ENCODE peak calls at places on chromosomes 7 and 10, in four cellular contexts. L is keratinocyte, Y is HFF-Myc, Z is kidney epithelial cell. H is an unnamed sample.

GRCh38 chr10:77889277-77889903 is 37.2 kb downstream of the DLG5 start:
- DNase-seq in L (no peak), Y (no peak), Z (peak), H (no peak)

GRCh38 chr7:44376429-44377133 is 51.2 kb upstream of the CAMK2B start:
- DNase-seq in L (no peak), Y (no peak), Z (no peak), H (no peak)

GRCh38 chr7:121076350-121077164 is 88.0 kb downstream of the CPED1 start:
- DNase-seq in L (no peak), Y (peak), Z (peak), H (no peak)

GRCh38 chr10:92848037-92848440 is 281 bp upstream of the EXOC6 start:
- DNase-seq in L (no peak), Y (no peak), Z (no peak), H (no peak)

GRCh38 chr10:15167411-15168295 is 840 bp downstream of the NMT2 start:
- DNase-seq in L (no peak), Y (no peak), Z (no peak), H (no peak)

GRCh38 chr10:75121322-75121721 is 9.9 kb downstream of the SAMD8 start:
- DNase-seq in L (no peak), Y (no peak), Z (no peak), H (no peak)

GRCh38 chr10:59000162-59000825 is 176.1 kb upstream of the PHYHIPL start:
- DNase-seq in L (no peak), Y (no peak), Z (no peak), H (no peak)

GRCh38 chr10:35819736-35820135 is 177.6 kb upstream of the FZD8 start:
- DNase-seq in L (no peak), Y (no peak), Z (no peak), H (no peak)

GRCh38 chr10:1169186-1169885 is 113.2 kb downstream of the WDR37 start:
- DNase-seq in L (no peak), Y (no peak), Z (no peak), H (no peak)

GRCh38 chr10:89221919-89222318 is 14.8 kb upstream of the CH25H start:
- DNase-seq in L (no peak), Y (no peak), Z (no peak), H (no peak)

GRCh38 chr10:108404155-108404554 is 1239.6 kb upstream of the SORCS1 start:
- DNase-seq in L (no peak), Y (no peak), Z (no peak), H (no peak)

GRCh38 chr10:62376064-62377025 is 2.2 kb downstream of the ZNF365 start:
- DNase-seq in L (no peak), Y (no peak), Z (no peak), H (no peak)

GRCh38 chr10:63819753-63820347 is 298.6 kb downstream of the REEP3 start:
- DNase-seq in L (peak), Y (peak), Z (peak), H (peak)

GRCh38 chr10:116743266-116744064 is 1.1 kb upstream of the HSPA12A start:
- DNase-seq in L (no peak), Y (no peak), Z (no peak), H (no peak)
- H3K4me3 ChIP-seq in L (peak), Y (peak), Z (peak), H (peak)

GRCh38 chr7:7761340-7761973 is 43.0 kb upstream of the RPA3 start:
- DNase-seq in L (no peak), Y (peak), Z (no peak), H (no peak)

GRCh38 chr7:7765422-7765821 is 47.0 kb upstream of the RPA3 start:
- DNase-seq in L (no peak), Y (no peak), Z (no peak), H (no peak)

GRCh38 chr7:7766671-7767070 is 48.3 kb upstream of the RPA3 start:
- DNase-seq in L (no peak), Y (no peak), Z (no peak), H (no peak)

GRCh38 chr7:7761974-7762769 is 43.8 kb upstream of the RPA3 start:
- DNase-seq in L (peak), Y (no peak), Z (no peak), H (peak)

DNA sequence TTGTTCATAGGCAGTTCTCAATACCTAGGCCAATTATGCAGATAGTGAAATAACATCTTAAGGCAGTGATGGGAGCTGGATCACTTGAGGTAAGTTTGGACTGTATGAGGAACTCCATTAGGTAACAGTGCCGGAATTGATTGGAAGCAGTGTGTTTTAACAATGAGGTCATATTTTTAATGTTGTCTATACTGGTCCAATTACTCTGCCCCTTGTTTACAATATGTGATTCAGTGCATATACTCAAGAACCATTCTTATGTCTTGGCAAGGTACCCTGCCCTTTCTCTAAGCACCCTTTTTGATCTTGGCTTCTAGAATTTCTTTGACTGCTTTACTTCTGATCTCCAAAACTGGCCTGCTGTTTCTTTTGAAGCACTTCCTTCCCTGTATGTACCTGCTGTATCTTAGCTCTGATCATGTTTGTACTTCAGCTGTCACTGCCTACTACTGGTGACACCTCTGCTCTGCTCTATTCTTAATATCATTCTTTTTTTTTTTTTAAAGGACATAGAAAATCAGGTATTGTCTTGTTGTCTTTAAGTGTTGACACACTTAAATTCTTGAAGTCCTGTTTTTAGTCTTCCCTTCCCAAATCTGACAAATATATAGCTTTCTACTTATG is 46.2 kb upstream of the RPA3 start:
- DNase-seq in L (no peak), Y (no peak), Z (no peak), H (no peak)
- TF ChIP-seq CTCF in L (no peak), Y (no peak), Z (no peak), H (no peak)

GRCh38 chr7:151018421-151019129 is 5.7 kb downstream of the ATG9B start:
- DNase-seq in L (no peak), Y (no peak), Z (no peak), H (no peak)
- H3K4me3 ChIP-seq in L (no peak), Y (peak), Z (no peak), H (peak)

GRCh38 chr10:124026337-124026939 is 67.0 kb downstream of the CHST15 start:
- DNase-seq in L (no peak), Y (no peak), Z (no peak), H (no peak)

GRCh38 chr10:124028700-124029487 is 64.5 kb downstream of the CHST15 start:
- DNase-seq in L (no peak), Y (no peak), Z (no peak), H (no peak)

GRCh38 chr10:124027306-124028050 is 65.9 kb downstream of the CHST15 start:
- DNase-seq in L (no peak), Y (no peak), Z (no peak), H (no peak)

GRCh38 chr10:124025152-124025551 is 68.2 kb downstream of the CHST15 start:
- DNase-seq in L (no peak), Y (no peak), Z (no peak), H (no peak)

GRCh38 chr10:124025638-124026336 is 67.6 kb downstream of the CHST15 start:
- DNase-seq in L (no peak), Y (no peak), Z (no peak), H (no peak)
- TF ChIP-seq CTCF in L (no peak), Y (peak), Z (peak), H (peak)

DNA sequence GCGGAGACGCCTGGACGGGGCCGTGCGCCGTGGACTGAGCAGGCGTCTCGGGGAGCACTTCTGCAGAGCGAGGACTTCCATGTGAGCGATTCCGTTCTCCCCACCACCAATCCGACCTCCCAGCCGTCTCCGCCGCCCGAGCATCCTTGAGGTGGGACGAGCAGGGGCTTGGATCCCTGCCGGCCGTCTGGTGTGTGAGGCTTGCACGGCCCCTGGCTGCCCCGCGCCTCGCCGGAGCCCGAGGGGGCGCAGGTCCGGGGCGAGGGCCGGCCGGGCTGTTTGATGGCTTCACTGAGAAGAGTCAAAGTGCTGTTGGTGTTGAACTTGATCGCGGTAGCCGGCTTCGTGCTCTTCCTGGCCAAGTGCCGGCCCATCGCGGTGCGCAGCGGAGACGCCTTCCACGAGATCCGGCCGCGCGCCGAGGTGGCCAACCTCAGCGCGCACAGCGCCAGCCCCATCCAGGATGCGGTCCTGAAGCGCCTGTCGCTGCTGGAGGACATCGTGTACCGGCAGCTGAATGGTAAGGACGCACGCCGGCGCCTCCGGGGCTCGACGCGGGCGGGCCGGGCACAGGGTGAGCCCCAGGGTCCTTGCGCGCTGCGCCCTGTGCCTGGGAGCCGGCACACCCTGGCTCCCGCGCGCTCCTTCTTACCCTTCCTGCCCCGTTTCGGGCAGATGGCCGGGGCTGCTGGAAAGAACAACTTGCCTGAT is 732 bp downstream of the GALNT17 start:
- DNase-seq in L (no peak), Y (no peak), Z (no peak), H (no peak)
- H3K4me3 ChIP-seq in L (no peak), Y (no peak), Z (no peak), H (no peak)

DNA sequence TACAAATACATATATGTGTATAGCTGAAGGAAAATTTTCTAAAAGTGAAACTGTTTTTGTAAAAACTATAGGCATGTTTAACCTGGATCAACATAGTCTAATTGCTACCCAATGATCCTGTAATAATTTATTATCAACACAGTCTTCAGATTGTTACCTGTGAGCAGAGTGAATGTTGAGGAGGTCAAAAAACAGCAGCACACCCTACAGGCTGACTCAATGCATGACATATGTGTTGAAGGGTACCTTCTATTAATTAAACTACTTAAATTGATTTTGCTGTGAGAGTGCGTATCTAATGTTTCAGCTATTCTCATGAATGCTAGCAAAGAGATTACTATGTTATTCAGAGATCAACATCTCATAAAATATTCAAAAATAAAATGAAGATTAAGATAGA is 411.4 kb downstream of the TNS3 start:
- DNase-seq in L (no peak), Y (no peak), Z (no peak), H (no peak)
- TF ChIP-seq CTCF in L (peak), Y (peak), Z (peak), H (peak)

GRCh38 chr10:30438016-30438850 is 4.2 kb downstream of the MAP3K8 start:
- DNase-seq in L (no peak), Y (no peak), Z (no peak), H (no peak)
- H3K4me3 ChIP-seq in L (no peak), Y (no peak), Z (no peak), H (peak)

GRCh38 chr10:44457259-44457658 is 72.4 kb upstream of the CXCL12 start:
- DNase-seq in L (no peak), Y (no peak), Z (no peak), H (no peak)
- TF ChIP-seq CTCF in L (no peak), Y (peak), Z (no peak), H (no peak)

GRCh38 chr10:96673318-96674099 is 46.8 kb downstream of the PIK3AP1 start:
- DNase-seq in L (no peak), Y (no peak), Z (peak), H (no peak)
- H3K4me3 ChIP-seq in L (no peak), Y (no peak), Z (no peak), H (no peak)